ENCODE peak calls at places on chromosomes 13 and 19, in eight cellular contexts. G is heart left ventricle, B is SJSA1, Y is hippocampal formation, M is GDM1, S is anterior cingulate cortex, I is kidney, N is KG1. Q is an unnamed sample.

GRCh38 chr19:57374179-57374578 is 10.8 kb downstream of the TRAPPC2B start:
- DNase-seq in G (no peak), B (no peak), Y (no peak), M (no peak), S (no peak), I (no peak), N (no peak), Q (no peak)

GRCh38 chr13:27379694-27380596 is 44.5 kb upstream of the GTF3A start:
- DNase-seq in G (peak; percentile 49), B (peak; percentile 22), Y (no peak), M (peak; percentile 75), S (no peak), I (no peak), N (peak; percentile 31), Q (peak; percentile 7)

GRCh38 chr13:48333976-48334375 is 30.4 kb downstream of the RB1 start:
- DNase-seq in G (no peak), B (no peak), Y (no peak), M (no peak), S (no peak), I (no peak), N (no peak), Q (no peak)

GRCh38 chr19:17511724-17512573 is 500 bp downstream of the PGLS start:
- DNase-seq in G (peak; percentile 94), B (peak; percentile 89), Y (peak; percentile 73), M (peak; percentile 92), S (peak; percentile 86), I (peak; percentile 97), N (peak; percentile 84), Q (peak; percentile 89)

GRCh38 chr13:21032656-21033055 is 28.7 kb downstream of the LATS2 start:
- DNase-seq in G (no peak), B (no peak), Y (no peak), M (no peak), S (no peak), I (no peak), N (no peak), Q (no peak)

GRCh38 chr13:27188239-27188638 is 16.6 kb upstream of the USP12 start:
- DNase-seq in G (no peak), B (no peak), Y (no peak), M (no peak), S (no peak), I (no peak), N (no peak), Q (no peak)

GRCh38 chr19:46173886-46174475 is 25.9 kb downstream of the IGFL2 start:
- DNase-seq in G (no peak), B (no peak), Y (no peak), M (no peak), S (no peak), I (no peak), N (no peak), Q (no peak)

GRCh38 chr19:956747-957451 is 27.2 kb upstream of the WDR18 start:
- DNase-seq in G (no peak), B (no peak), Y (no peak), M (no peak), S (no peak), I (peak; percentile 79), N (no peak), Q (no peak)

GRCh38 chr19:40974633-40975037 is 16.4 kb upstream of the CYP2B6 start:
- DNase-seq in G (peak; percentile 68), B (peak; percentile 29), Y (peak; percentile 25), M (peak; percentile 52), S (peak; percentile 2), I (peak; percentile 74), N (peak; percentile 24), Q (no peak)

GRCh38 chr19:7932930-7933300 is 7.0 kb upstream of the CTXN1 start:
- DNase-seq in G (no peak), B (no peak), Y (no peak), M (no peak), S (no peak), I (peak; percentile 48), N (no peak), Q (no peak)

GRCh38 chr13:66508153-66508909 is 721.8 kb downstream of the PCDH9 start:
- DNase-seq in G (no peak), B (no peak), Y (no peak), M (no peak), S (no peak), I (no peak), N (no peak), Q (no peak)

GRCh38 chr13:49859568-49859967 is 67.1 kb upstream of the KPNA3 start:
- DNase-seq in G (no peak), B (peak; percentile 76), Y (no peak), M (no peak), S (no peak), I (no peak), N (no peak), Q (no peak)

GRCh38 chr19:45451181-45451849 is 16.5 kb upstream of the FOSB start:
- DNase-seq in G (no peak), B (peak; percentile 67), Y (no peak), M (no peak), S (no peak), I (no peak), N (no peak), Q (peak; percentile 23)

GRCh38 chr13:79869326-79869725 is 388.4 kb downstream of the NDFIP2 start:
- DNase-seq in G (no peak), B (peak; percentile 76), Y (no peak), M (no peak), S (no peak), I (no peak), N (no peak), Q (no peak)

GRCh38 chr13:26449063-26449848 is 108.2 kb upstream of the WASF3 start:
- DNase-seq in G (no peak), B (no peak), Y (no peak), M (no peak), S (no peak), I (no peak), N (no peak), Q (no peak)

GRCh38 chr19:36916991-36917390 is 859 bp downstream of the ZNF568 start:
- DNase-seq in G (peak; percentile 24), B (no peak), Y (no peak), M (no peak), S (no peak), I (no peak), N (peak; percentile 29), Q (no peak)

GRCh38 chr13:47133024-47133445 is 236.2 kb upstream of the HTR2A start:
- DNase-seq in G (no peak), B (no peak), Y (no peak), M (no peak), S (no peak), I (no peak), N (no peak), Q (no peak)

GRCh38 chr19:2477141-2477710 is 1.3 kb downstream of the GADD45B start:
- DNase-seq in G (peak; percentile 68), B (peak; percentile 54), Y (no peak), M (no peak), S (no peak), I (peak; percentile 90), N (no peak), Q (no peak)

GRCh38 chr19:45564131-45564780 is 20.3 kb downstream of the OPA3 start:
- DNase-seq in G (no peak), B (no peak), Y (no peak), M (no peak), S (no peak), I (no peak), N (no peak), Q (no peak)

GRCh38 chr13:98403076-98403475 is 173.8 kb downstream of the STK24 start:
- DNase-seq in G (no peak), B (no peak), Y (no peak), M (no peak), S (no peak), I (no peak), N (no peak), Q (no peak)

GRCh38 chr13:93244141-93244917 is 17.7 kb downstream of the GPC6 start:
- DNase-seq in G (no peak), B (peak; percentile 66), Y (no peak), M (no peak), S (no peak), I (no peak), N (no peak), Q (peak; percentile 28)

Q was measured in occipital lobe.